ENCODE peak calls at places on chromosomes 12 and 14, in four cellular contexts. A is stimulated activated CD8-positive, alpha-beta memory T cell treated with anti-CD3 and anti-CD28 coated beads, Interleukin-15, amount 100 ng/mL, for 1 hour; Z is BE2C; N is tibial artery. V is an unnamed sample.

GRCh38 chr12:44717612-44718011 is 158.5 kb downstream of the NELL2 start:
- DNase-seq in A (no peak), Z (no peak), N (no peak), V (no peak)

GRCh38 chr12:79524507-79525148 is 166.1 kb downstream of the PAWR start:
- DNase-seq in A (no peak), Z (no peak), N (no peak), V (no peak)

GRCh38 chr12:76768566-76768965 is 4.7 kb downstream of the ZDHHC17 start:
- DNase-seq in A (no peak), Z (no peak), N (no peak), V (peak)

GRCh38 chr12:109147954-109148353 is 31.6 kb downstream of the ACACB start:
- DNase-seq in A (no peak), Z (no peak), N (peak), V (no peak)

GRCh38 chr14:95295600-95296376 is 23.9 kb downstream of the CLMN start:
- DNase-seq in A (no peak), Z (no peak), N (peak), V (no peak)

GRCh38 chr12:5094550-5094949 is 50.9 kb downstream of the KCNA5 start:
- DNase-seq in A (no peak), Z (no peak), N (no peak), V (no peak)

GRCh38 chr14:22268875-22269274 is 320.1 kb downstream of the DAD1 start:
- DNase-seq in A (no peak), Z (no peak), N (no peak), V (no peak)

GRCh38 chr12:128644664-128645296 is 179.0 kb downstream of the SLC15A4 start:
- DNase-seq in A (no peak), Z (no peak), N (no peak), V (no peak)

GRCh38 chr12:54373619-54374554 is 9.6 kb upstream of the GPR84 start:
- DNase-seq in A (no peak), Z (no peak), N (no peak), V (no peak)

GRCh38 chr14:52735921-52736489 is 6.0 kb downstream of the STYX start:
- DNase-seq in A (no peak), Z (no peak), N (no peak), V (no peak)

GRCh38 chr12:59699408-59700144 is 103.7 kb downstream of the SLC16A7 start:
- DNase-seq in A (no peak), Z (no peak), N (no peak), V (no peak)

GRCh38 chr14:64444984-64445845 is 20.1 kb upstream of the AKAP5 start:
- DNase-seq in A (peak), Z (peak), N (peak), V (no peak)

GRCh38 chr14:32710351-32711102 is 228.2 kb upstream of the NPAS3 start:
- DNase-seq in A (no peak), Z (no peak), N (no peak), V (no peak)

GRCh38 chr12:57543666-57544065 is 3.3 kb downstream of the DCTN2 start:
- DNase-seq in A (no peak), Z (no peak), N (peak), V (no peak)

GRCh38 chr12:104137175-104137901 is 672 bp downstream of the NFYB start:
- DNase-seq in A (no peak), Z (peak), N (peak), V (peak)

GRCh38 chr14:90381011-90381790 is 15.6 kb upstream of the CALM1 start:
- DNase-seq in A (no peak), Z (peak), N (peak), V (no peak)

GRCh38 chr14:99910337-99911268 is 117.4 kb downstream of the EML1 start:
- DNase-seq in A (no peak), Z (no peak), N (no peak), V (no peak)

GRCh38 chr12:795305-795704 is 42.9 kb downstream of the WNK1 start:
- DNase-seq in A (no peak), Z (peak), N (no peak), V (peak)

GRCh38 chr12:83015390-83016225 is 328.9 kb downstream of the TMTC2 start:
- DNase-seq in A (no peak), Z (no peak), N (no peak), V (peak)

GRCh38 chr12:97650242-97650641 is 187.6 kb downstream of the RMST start:
- DNase-seq in A (no peak), Z (no peak), N (no peak), V (no peak)

GRCh38 chr12:28780096-28780495 is 369.0 kb upstream of the FAR2 start:
- DNase-seq in A (no peak), Z (peak), N (no peak), V (no peak)

GRCh38 chr14:23154876-23155587 is 28.4 kb downstream of the SLC7A8 start:
- DNase-seq in A (no peak), Z (no peak), N (peak), V (no peak)

GRCh38 chr12:95790912-95791849 is 617 bp upstream of the NTN4 start:
- DNase-seq in A (no peak), Z (no peak), N (peak), V (no peak)

GRCh38 chr12:1204581-1205121 is 213.6 kb downstream of the ERC1 start:
- DNase-seq in A (no peak), Z (no peak), N (no peak), V (no peak)

GRCh38 chr12:32024884-32025599 is 65.8 kb downstream of the RESF1 start:
- DNase-seq in A (no peak), Z (no peak), N (no peak), V (no peak)

GRCh38 chr12:128079-128478 is 61.5 kb downstream of the IQSEC3 start:
- DNase-seq in A (no peak), Z (no peak), N (no peak), V (no peak)

GRCh38 chr12:125376422-125376821 is 311.2 kb downstream of the AACS start:
- DNase-seq in A (no peak), Z (no peak), N (no peak), V (no peak)

GRCh38 chr12:25829192-25829591 is 129.3 kb upstream of the RASSF8 start:
- DNase-seq in A (no peak), Z (no peak), N (peak), V (no peak)

GRCh38 chr12:116179384-116179783 is 98.1 kb downstream of the MED13L start:
- DNase-seq in A (no peak), Z (no peak), N (no peak), V (no peak)

V was measured in GF-D8.